ENCODE peak calls at places on chromosomes 3 and 15, in four cellular contexts. One of them, this sample, is unnamed.

GRCh38 chr3:191290311-191291025 is 38.7 kb upstream of the CCDC50 start:
- DNase-seq in K562: no peak
- DNase-seq in HepG2: no peak
- DNase-seq in GM12878: no peak
- DNase-seq in this sample: no peak

GRCh38 chr3:30548605-30549004 is 57.8 kb upstream of the TGFBR2 start:
- DNase-seq in K562: peak; percentile 20
- DNase-seq in HepG2: no peak
- DNase-seq in GM12878: no peak
- DNase-seq in this sample: peak; percentile 69

GRCh38 chr15:49877871-49878511 is 241.0 kb downstream of the ATP8B4 start:
- DNase-seq in K562: no peak
- DNase-seq in HepG2: no peak
- DNase-seq in GM12878: no peak
- DNase-seq in this sample: no peak

GRCh38 chr3:153901152-153901551 is 220.0 kb upstream of the ARHGEF26 start:
- DNase-seq in K562: no peak
- DNase-seq in HepG2: no peak
- DNase-seq in GM12878: no peak
- DNase-seq in this sample: no peak

GRCh38 chr3:138842483-138843188 is 7.9 kb upstream of the PIK3CB start:
- DNase-seq in K562: no peak
- DNase-seq in HepG2: no peak
- DNase-seq in GM12878: peak; percentile 63
- DNase-seq in this sample: no peak

GRCh38 chr15:85757073-85757938 is 37.4 kb downstream of the KLHL25 start:
- DNase-seq in K562: no peak
- DNase-seq in HepG2: no peak
- DNase-seq in GM12878: no peak
- DNase-seq in this sample: no peak

GRCh38 chr3:159781867-159782266 is 206.8 kb upstream of the IL12A start:
- DNase-seq in K562: no peak
- DNase-seq in HepG2: no peak
- DNase-seq in GM12878: no peak
- DNase-seq in this sample: no peak

GRCh38 chr15:94930441-94930840 is 699.1 kb downstream of the MCTP2 start:
- DNase-seq in K562: no peak
- DNase-seq in HepG2: no peak
- DNase-seq in GM12878: no peak
- DNase-seq in this sample: no peak

GRCh38 chr3:133821767-133822638 is 16.4 kb downstream of the SRPRB start:
- DNase-seq in K562: peak; percentile 59
- DNase-seq in HepG2: peak; percentile 83
- DNase-seq in GM12878: no peak
- DNase-seq in this sample: peak; percentile 61

GRCh38 chr3:155313303-155313702 is 19.8 kb upstream of the STRIT1 start:
- DNase-seq in K562: no peak
- DNase-seq in HepG2: no peak
- DNase-seq in GM12878: no peak
- DNase-seq in this sample: no peak

GRCh38 chr15:40252438-40253178 is 13.7 kb downstream of the PAK6 start:
- DNase-seq in K562: no peak
- DNase-seq in HepG2: no peak
- DNase-seq in GM12878: no peak
- DNase-seq in this sample: peak; percentile 68

GRCh38 chr3:150130404-150131100 is 159.9 kb upstream of the PFN2 start:
- DNase-seq in K562: no peak
- DNase-seq in HepG2: no peak
- DNase-seq in GM12878: no peak
- DNase-seq in this sample: peak; percentile 80

GRCh38 chr15:43968551-43968950 is 141.7 kb downstream of the WDR76 start:
- DNase-seq in K562: no peak
- DNase-seq in HepG2: no peak
- DNase-seq in GM12878: no peak
- DNase-seq in this sample: no peak

GRCh38 chr3:128340198-128340903 is 126.3 kb downstream of the DNAJB8 start:
- DNase-seq in K562: no peak
- DNase-seq in HepG2: no peak
- DNase-seq in GM12878: no peak
- DNase-seq in this sample: no peak

GRCh38 chr15:38069506-38069905 is 135.1 kb downstream of the TMCO5A start:
- DNase-seq in K562: no peak
- DNase-seq in HepG2: no peak
- DNase-seq in GM12878: no peak
- DNase-seq in this sample: no peak

GRCh38 chr3:17894434-17895060 is 152.1 kb upstream of the TBC1D5 start:
- DNase-seq in K562: peak; percentile 60
- DNase-seq in HepG2: peak; percentile 5
- DNase-seq in GM12878: no peak
- DNase-seq in this sample: peak; percentile 75

GRCh38 chr3:133330043-133330442 is 69.8 kb upstream of the BFSP2 start:
- DNase-seq in K562: no peak
- DNase-seq in HepG2: no peak
- DNase-seq in GM12878: no peak
- DNase-seq in this sample: peak; percentile 45

GRCh38 chr3:28940530-28940929 is 340.3 kb upstream of the RBMS3 start:
- DNase-seq in K562: no peak
- DNase-seq in HepG2: no peak
- DNase-seq in GM12878: peak; percentile 33
- DNase-seq in this sample: no peak

GRCh38 chr3:143627336-143627735 is 220.9 kb downstream of the SLC9A9 start:
- DNase-seq in K562: no peak
- DNase-seq in HepG2: no peak
- DNase-seq in GM12878: no peak
- DNase-seq in this sample: no peak

GRCh38 chr15:84881520-84881830 is 3.0 kb upstream of the SLC28A1 start:
- DNase-seq in K562: no peak
- DNase-seq in HepG2: no peak
- DNase-seq in GM12878: no peak
- DNase-seq in this sample: no peak

GRCh38 chr15:25183581-25184330 is 229.0 kb downstream of the SNRPN start:
- DNase-seq in K562: no peak
- DNase-seq in HepG2: no peak
- DNase-seq in GM12878: no peak
- DNase-seq in this sample: no peak

GRCh38 chr15:68001811-68002210 is 52.3 kb upstream of the PIAS1 start:
- DNase-seq in K562: no peak
- DNase-seq in HepG2: no peak
- DNase-seq in GM12878: no peak
- DNase-seq in this sample: no peak

GRCh38 chr3:42118762-42119361 is 27.7 kb downstream of the TRAK1 start:
- DNase-seq in K562: peak; percentile 60
- DNase-seq in HepG2: peak; percentile 74
- DNase-seq in GM12878: peak; percentile 71
- DNase-seq in this sample: peak; percentile 54

GRCh38 chr3:161066926-161067325 is 38.2 kb downstream of the B3GALNT1 start:
- DNase-seq in K562: no peak
- DNase-seq in HepG2: no peak
- DNase-seq in GM12878: no peak
- DNase-seq in this sample: no peak

GRCh38 chr3:157142315-157142714 is 17.6 kb downstream of the CCNL1 start:
- DNase-seq in K562: no peak
- DNase-seq in HepG2: no peak
- DNase-seq in GM12878: no peak
- DNase-seq in this sample: no peak

GRCh38 chr3:159787191-159787590 is 201.4 kb upstream of the IL12A start:
- DNase-seq in K562: no peak
- DNase-seq in HepG2: peak; percentile 85
- DNase-seq in GM12878: no peak
- DNase-seq in this sample: no peak

GRCh38 chr3:174330303-174330702 is 528.8 kb upstream of the NAALADL2 start:
- DNase-seq in K562: no peak
- DNase-seq in HepG2: no peak
- DNase-seq in GM12878: no peak
- DNase-seq in this sample: no peak

GRCh38 chr3:58383476-58383875 is 50.2 kb downstream of the PDHB start:
- DNase-seq in K562: no peak
- DNase-seq in HepG2: no peak
- DNase-seq in GM12878: no peak
- DNase-seq in this sample: no peak

GRCh38 chr3:60046212-60046611 is 996.4 kb upstream of the CFAP20DC start:
- DNase-seq in K562: no peak
- DNase-seq in HepG2: no peak
- DNase-seq in GM12878: no peak
- DNase-seq in this sample: no peak

GRCh38 chr15:78055923-78056713 is 21.4 kb downstream of the TBC1D2B start:
- DNase-seq in K562: no peak
- DNase-seq in HepG2: peak; percentile 67
- DNase-seq in GM12878: no peak
- DNase-seq in this sample: peak; percentile 43

GRCh38 chr3:182741214-182741613 is 52.1 kb upstream of the ATP11B start:
- DNase-seq in K562: no peak
- DNase-seq in HepG2: no peak
- DNase-seq in GM12878: no peak
- DNase-seq in this sample: no peak

GRCh38 chr15:40688932-40689799 is 5.8 kb upstream of the RAD51 start:
- DNase-seq in K562: no peak
- DNase-seq in HepG2: no peak
- DNase-seq in GM12878: no peak
- DNase-seq in this sample: no peak

GRCh38 chr3:144586382-144586781 is 614.8 kb downstream of the DIPK2A start:
- DNase-seq in K562: no peak
- DNase-seq in HepG2: peak; percentile 11
- DNase-seq in GM12878: no peak
- DNase-seq in this sample: no peak

DNA sequence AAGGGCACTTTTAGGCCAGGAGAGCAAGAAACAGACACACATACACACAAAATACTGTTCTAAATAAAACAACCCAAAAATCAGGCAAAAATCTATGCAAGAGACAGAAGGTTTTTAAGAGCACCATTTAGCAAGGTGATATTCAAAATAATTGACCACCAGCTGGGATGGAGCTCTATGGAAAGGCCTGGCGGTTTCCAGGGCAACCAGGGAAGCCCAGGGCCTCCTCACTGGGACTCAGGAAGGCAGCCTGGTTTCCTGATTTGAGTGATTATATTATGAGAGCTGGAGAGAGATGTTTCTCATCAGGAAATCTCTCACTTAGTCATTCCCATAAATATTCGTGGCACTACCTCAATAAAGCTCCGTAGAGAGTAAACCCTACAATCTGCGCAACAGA is 152.3 kb downstream of the GABRB3 start:
- DNase-seq in K562: no peak
- DNase-seq in HepG2: no peak
- DNase-seq in GM12878: no peak
- DNase-seq in this sample: no peak
- TF ChIP-seq ETV6 in K562: no peak
- TF ChIP-seq ETV6 in HepG2: no peak
- TF ChIP-seq ETV6 in GM12878: no peak
- TF ChIP-seq ETV6 in this sample: no peak

DNA sequence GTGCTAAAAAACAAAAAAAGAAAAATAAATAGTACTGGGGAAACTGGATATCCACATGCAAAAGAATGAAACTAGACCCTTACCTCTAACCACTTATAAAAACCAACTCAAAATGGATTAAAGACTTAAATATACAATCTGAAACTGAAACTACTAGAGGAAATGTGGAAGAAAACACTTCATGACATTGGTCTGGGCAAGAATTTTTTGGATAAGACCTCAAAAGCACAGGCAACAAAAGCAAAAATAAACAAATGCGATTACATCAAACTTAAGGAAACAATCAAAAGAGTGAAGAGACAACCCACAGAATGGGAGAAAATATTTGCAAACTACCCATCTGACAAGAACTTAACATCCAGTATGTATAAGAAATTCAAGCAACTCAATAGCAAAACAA is 6.3 kb downstream of the IFT57 start:
- DNase-seq in K562: no peak
- DNase-seq in HepG2: no peak
- DNase-seq in GM12878: no peak
- DNase-seq in this sample: no peak
- TF ChIP-seq ETV6 in K562: no peak
- TF ChIP-seq ETV6 in HepG2: no peak
- TF ChIP-seq ETV6 in GM12878: no peak
- TF ChIP-seq ETV6 in this sample: no peak

DNA sequence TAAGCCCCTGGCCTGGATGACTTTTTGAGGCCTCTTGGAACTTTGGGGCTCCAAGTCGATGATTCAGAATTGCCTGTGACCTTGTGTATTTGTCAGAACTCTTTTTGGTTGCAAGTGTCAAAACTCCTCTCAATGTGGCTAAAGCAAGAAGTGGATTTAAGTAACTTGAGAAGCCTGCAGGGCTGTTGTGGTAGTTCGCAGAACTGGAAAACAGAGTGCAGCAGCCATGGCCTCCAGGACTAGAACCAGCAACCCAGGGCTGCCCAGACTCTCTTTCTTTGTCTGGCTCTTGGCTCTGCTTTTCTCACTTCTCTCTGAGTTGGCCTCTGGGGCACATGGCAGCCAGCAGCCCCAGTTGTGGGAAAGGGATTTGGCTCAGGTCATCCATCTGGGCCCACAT is 59.0 kb downstream of the BHLHE40 start:
- DNase-seq in K562: no peak
- DNase-seq in HepG2: no peak
- DNase-seq in GM12878: no peak
- DNase-seq in this sample: no peak
- TF ChIP-seq ETV6 in K562: no peak
- TF ChIP-seq ETV6 in HepG2: no peak
- TF ChIP-seq ETV6 in GM12878: no peak
- TF ChIP-seq ETV6 in this sample: no peak

GRCh38 chr15:70852501-70853269 is 1.3 kb downstream of the LARP6 start:
- DNase-seq in K562: no peak
- DNase-seq in HepG2: no peak
- DNase-seq in GM12878: no peak
- DNase-seq in this sample: no peak

GRCh38 chr15:70854669-70854976 is 666 bp upstream of the LARP6 start:
- DNase-seq in K562: no peak
- DNase-seq in HepG2: no peak
- DNase-seq in GM12878: no peak
- DNase-seq in this sample: no peak

GRCh38 chr15:70851889-70852288 is 2.1 kb downstream of the LARP6 start:
- DNase-seq in K562: no peak
- DNase-seq in HepG2: no peak
- DNase-seq in GM12878: no peak
- DNase-seq in this sample: no peak

GRCh38 chr15:70853855-70854668 is at the start of gene LARP6:
- DNase-seq in K562: no peak
- DNase-seq in HepG2: no peak
- DNase-seq in GM12878: no peak
- DNase-seq in this sample: peak; percentile 70

GRCh38 chr15:70853270-70853854 is 595 bp downstream of the LARP6 start:
- DNase-seq in K562: no peak
- DNase-seq in HepG2: no peak
- DNase-seq in GM12878: no peak
- DNase-seq in this sample: peak; percentile 71
- TF ChIP-seq ETV6 in K562: no peak
- TF ChIP-seq ETV6 in HepG2: no peak
- TF ChIP-seq ETV6 in GM12878: no peak
- TF ChIP-seq ETV6 in this sample: no peak

GRCh38 chr15:34944946-34945345 is 24.6 kb downstream of the AQR start:
- DNase-seq in K562: no peak
- DNase-seq in HepG2: no peak
- DNase-seq in GM12878: no peak
- DNase-seq in this sample: no peak
- TF ChIP-seq ETV6 in K562: no peak
- TF ChIP-seq ETV6 in HepG2: no peak
- TF ChIP-seq ETV6 in GM12878: no peak
- TF ChIP-seq ETV6 in this sample: no peak

GRCh38 chr3:47381317-47382157 is 716 bp downstream of the PTPN23 start:
- DNase-seq in K562: peak; percentile 95
- DNase-seq in HepG2: peak; percentile 80
- DNase-seq in GM12878: peak; percentile 45
- DNase-seq in this sample: peak; percentile 83
- TF ChIP-seq ETV6 in K562: no peak
- TF ChIP-seq ETV6 in HepG2: peak; percentile 39
- TF ChIP-seq ETV6 in GM12878: no peak
- TF ChIP-seq ETV6 in this sample: no peak

GRCh38 chr3:71652786-71653419 is 69.4 kb upstream of the FOXP1 start:
- DNase-seq in K562: peak; percentile 61
- DNase-seq in HepG2: peak; percentile 50
- DNase-seq in GM12878: peak; percentile 4
- DNase-seq in this sample: no peak
- TF ChIP-seq ETV6 in K562: no peak
- TF ChIP-seq ETV6 in HepG2: no peak
- TF ChIP-seq ETV6 in GM12878: no peak
- TF ChIP-seq ETV6 in this sample: no peak